ENCODE peak calls at places on chromosome 7, in four cellular contexts. X, Y, D and U are unnamed samples.

GRCh38 chr7:6430271-6430940 is 17.3 kb downstream of the DAGLB start:
- DNase-seq in Y (peak; percentile 53), D (no peak), X (no peak), U (no peak)

GRCh38 chr7:107394301-107394700 is 75.6 kb upstream of the GPR22 start:
- DNase-seq in Y (no peak), X (no peak), D (no peak), U (no peak)

GRCh38 chr7:104862719-104863118 is 151.3 kb upstream of the KMT2E start:
- DNase-seq in D (peak; percentile 35), X (no peak), Y (peak; percentile 29), U (peak; percentile 42)

GRCh38 chr7:112157072-112157471 is 49.1 kb downstream of the DOCK4 start:
- DNase-seq in X (no peak), Y (no peak), D (no peak), U (no peak)

GRCh38 chr7:94253696-94254095 is 141.0 kb upstream of the COL1A2 start:
- DNase-seq in D (no peak), Y (no peak), X (no peak), U (no peak)

GRCh38 chr7:153030976-153031375 is 271.4 kb downstream of the ACTR3B start:
- DNase-seq in D (no peak), X (no peak), Y (no peak), U (no peak)

GRCh38 chr7:44390701-44391100 is 65.3 kb upstream of the CAMK2B start:
- DNase-seq in Y (no peak), X (no peak), D (no peak), U (no peak)

GRCh38 chr7:47074702-47075153 is 507.2 kb downstream of the TNS3 start:
- DNase-seq in X (no peak), D (peak; percentile 7), Y (peak; percentile 12), U (no peak)

GRCh38 chr7:36806897-36807296 is 82.6 kb upstream of the AOAH start:
- DNase-seq in Y (no peak), X (no peak), D (no peak), U (no peak)

GRCh38 chr7:73701357-73701995 is 18.0 kb downstream of the STX1A start:
- DNase-seq in D (peak; percentile 54), Y (peak; percentile 82), X (no peak), U (peak; percentile 74)

GRCh38 chr7:135879238-135879637 is 97.9 kb downstream of the MTPN start:
- DNase-seq in Y (no peak), D (no peak), X (no peak), U (no peak)

GRCh38 chr7:123271231-123271630 is 71.5 kb upstream of the SLC13A1 start:
- DNase-seq in D (no peak), Y (no peak), X (no peak), U (no peak)

GRCh38 chr7:16940777-16941176 is 59.0 kb upstream of the AGR3 start:
- DNase-seq in D (no peak), Y (no peak), X (no peak), U (no peak)

GRCh38 chr7:115153770-115154468 is 232.0 kb downstream of the MDFIC start:
- DNase-seq in X (no peak), Y (no peak), D (no peak), U (no peak)

GRCh38 chr7:88243345-88243909 is 23.6 kb upstream of the SRI start:
- DNase-seq in D (peak; percentile 21), X (peak; percentile 7), Y (peak; percentile 29), U (peak; percentile 56)

GRCh38 chr7:29859491-29860180 is 53.3 kb downstream of the WIPF3 start:
- DNase-seq in X (no peak), Y (no peak), D (no peak), U (no peak)

GRCh38 chr7:156232931-156233705 is 407.5 kb upstream of the RNF32 start:
- DNase-seq in D (no peak), X (no peak), Y (no peak), U (no peak)

GRCh38 chr7:46507601-46508000 is 586.5 kb upstream of the IGFBP3 start:
- DNase-seq in X (no peak), D (no peak), Y (no peak), U (no peak)

GRCh38 chr7:29197916-29198315 is 3.3 kb downstream of the CHN2 start:
- DNase-seq in D (no peak), Y (no peak), X (no peak), U (no peak)

GRCh38 chr7:22350466-22351328 is 6.3 kb downstream of the RAPGEF5 start:
- DNase-seq in Y (peak; percentile 89), D (peak; percentile 90), X (peak; percentile 46), U (no peak)

GRCh38 chr7:55063633-55064032 is 44.8 kb downstream of the EGFR start:
- DNase-seq in D (no peak), X (no peak), Y (no peak), U (no peak)

GRCh38 chr7:1975581-1975980 is 257.2 kb downstream of the MAD1L1 start:
- DNase-seq in Y (no peak), D (no peak), X (no peak), U (no peak)

GRCh38 chr7:1974714-1975113 is 258.0 kb downstream of the MAD1L1 start:
- DNase-seq in Y (no peak), X (no peak), D (no peak), U (no peak)

GRCh38 chr7:1973321-1974251 is 259.2 kb downstream of the MAD1L1 start:
- DNase-seq in Y (no peak), X (no peak), D (no peak), U (no peak)

GRCh38 chr7:1974290-1974689 is 258.5 kb downstream of the MAD1L1 start:
- DNase-seq in D (no peak), X (no peak), Y (no peak), U (no peak)

DNA sequence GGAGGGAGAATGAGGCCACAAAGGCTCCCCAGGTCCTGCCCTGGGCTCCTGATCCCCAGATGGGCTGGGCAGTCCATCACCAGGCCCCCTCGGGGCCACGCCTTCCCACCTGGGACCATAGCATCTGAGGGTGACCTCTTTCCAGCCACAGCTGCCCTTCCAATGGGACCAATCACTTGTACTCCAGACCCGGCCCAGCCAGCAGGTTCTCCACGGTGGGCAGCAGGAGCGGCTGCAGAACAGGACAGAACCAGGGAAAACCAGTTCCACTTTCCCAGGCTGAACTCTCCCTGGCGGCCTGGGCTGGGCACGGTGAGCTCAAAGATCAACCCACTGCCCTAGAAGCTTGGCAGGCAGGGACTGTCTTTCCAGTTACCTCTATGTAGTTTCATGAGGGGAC is 257.6 kb downstream of the MAD1L1 start:
- DNase-seq in X (no peak), D (no peak), Y (no peak), U (no peak)
- TF ChIP-seq JUNB in X (no peak), D (no peak), Y (no peak), U (no peak)

DNA sequence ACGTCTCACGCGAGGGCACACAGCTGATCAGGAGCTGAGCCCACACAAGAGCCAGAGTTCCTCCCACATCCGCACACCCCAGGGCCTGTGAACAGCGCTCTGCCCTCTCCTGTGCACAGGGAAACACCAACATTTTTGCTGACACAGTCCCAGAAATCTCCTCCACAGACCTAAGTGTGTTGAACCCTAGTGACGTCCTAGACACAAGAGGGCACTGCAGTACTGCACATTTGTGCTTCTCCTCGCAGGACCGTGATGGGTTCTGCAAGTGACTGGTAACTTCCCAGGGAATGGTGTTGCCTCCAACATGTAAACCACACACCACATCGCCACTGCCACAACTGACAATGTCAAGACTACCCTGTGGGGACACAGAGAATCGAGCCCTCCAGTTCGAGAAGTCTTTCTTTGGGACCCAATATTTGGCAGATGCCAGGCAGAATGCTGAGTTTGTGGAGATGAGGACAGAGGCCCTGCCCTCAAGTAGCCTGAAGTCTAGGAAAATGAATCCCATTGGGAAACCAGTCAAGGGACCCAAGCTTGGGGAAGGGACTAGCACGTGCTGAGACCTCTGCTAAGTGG is 170.3 kb downstream of the PAXIP1 start:
- DNase-seq in Y (peak; percentile 47), D (peak; percentile 38), X (no peak), U (peak; percentile 22)
- TF ChIP-seq CHD2 in Y (no peak), D (no peak), X (no peak), U (no peak)

DNA sequence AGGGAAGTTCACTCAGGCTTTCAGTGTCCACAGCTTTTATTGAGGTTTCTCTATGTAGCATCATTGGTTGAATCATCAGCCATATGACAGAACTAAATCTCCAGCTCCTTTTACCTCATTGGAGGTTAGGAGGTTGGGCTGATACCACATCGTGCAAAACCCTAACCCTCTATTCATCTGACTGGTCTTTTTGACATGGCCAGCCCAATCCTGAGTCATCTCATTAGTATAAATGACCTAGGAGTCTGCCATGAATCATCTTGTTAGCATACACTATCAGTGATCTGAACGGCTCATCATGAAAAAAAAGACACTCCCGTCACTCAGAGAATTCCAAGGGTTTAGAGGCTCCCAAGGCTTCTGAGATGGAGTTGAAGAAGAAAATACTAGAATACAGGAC is 669.8 kb upstream of the POT1 start:
- DNase-seq in Y (peak; percentile 13), X (no peak), D (no peak), U (no peak)
- TF ChIP-seq JUNB in Y (no peak), X (no peak), D (no peak), U (no peak)

GRCh38 chr7:8189615-8190014 is 72.4 kb downstream of the ICA1 start:
- DNase-seq in D (no peak), Y (no peak), X (no peak), U (no peak)

GRCh38 chr7:8192897-8193296 is 69.1 kb downstream of the ICA1 start:
- DNase-seq in D (no peak), Y (no peak), X (no peak), U (no peak)

GRCh38 chr7:8185907-8186306 is 76.1 kb downstream of the ICA1 start:
- DNase-seq in X (no peak), Y (no peak), D (no peak), U (no peak)

DNA sequence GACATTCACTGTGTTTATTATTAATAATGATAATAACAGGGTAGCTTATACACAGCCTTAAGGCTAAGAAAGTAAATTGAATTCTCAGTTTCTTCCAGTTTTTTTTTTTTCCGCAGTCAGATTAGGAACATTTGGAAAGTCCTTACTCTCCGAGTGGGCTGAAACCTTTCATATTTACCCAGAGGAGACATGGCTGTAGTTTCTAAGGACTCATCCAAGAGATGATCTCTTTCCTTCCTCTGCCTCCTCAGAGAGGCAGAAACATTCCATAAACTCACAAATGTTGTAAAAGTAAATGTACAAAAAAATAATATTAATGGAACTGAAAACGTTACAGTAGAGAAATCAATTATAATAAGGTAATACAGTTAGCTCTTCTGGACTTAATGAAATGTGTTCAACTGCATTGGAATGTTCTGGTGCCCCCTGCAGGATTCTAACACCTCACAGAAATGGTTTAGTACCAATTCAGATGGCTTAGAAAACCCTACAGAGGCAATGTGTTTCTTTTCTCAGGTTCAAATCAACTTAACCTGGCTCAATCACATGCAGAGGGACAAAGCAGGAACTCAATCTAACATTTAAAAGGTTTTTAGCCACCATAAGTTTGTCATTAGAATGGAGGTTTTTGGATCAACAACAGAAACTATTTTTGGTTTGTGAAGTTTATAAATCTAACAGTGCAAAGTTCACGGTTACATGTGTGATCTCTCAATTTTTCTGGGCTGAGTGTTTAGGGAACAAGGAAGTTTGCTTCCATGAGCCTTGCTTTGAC is 71.7 kb downstream of the ICA1 start:
- DNase-seq in D (peak; percentile 44), Y (no peak), X (peak; percentile 77), U (peak; percentile 43)
- TF ChIP-seq CHD2 in D (no peak), Y (no peak), X (no peak), U (no peak)

GRCh38 chr7:147803625-147804024 is 786.9 kb upstream of the C7orf33 start:
- DNase-seq in D (no peak), X (no peak), Y (no peak), U (no peak)
- TF ChIP-seq JUNB in D (no peak), X (no peak), Y (no peak), U (no peak)